ENCODE peak calls at places on chromosome 1, in seven cellular contexts. S is stomach, H is PC-3, O is astrocyte of the spinal cord, X is Panc1, A is astrocyte, L is heart right ventricle. M is an unnamed sample.

GRCh38 chr1:9652379-9653194 is 1.1 kb downstream of the PIK3CD start:
- DNase-seq in S (peak; percentile 31), H (no peak), O (no peak), X (no peak), A (no peak), L (no peak), M (no peak)

GRCh38 chr1:5903031-5903430 is 89.2 kb downstream of the NPHP4 start:
- DNase-seq in S (no peak), H (no peak), O (no peak), X (no peak), A (no peak), L (no peak), M (no peak)

GRCh38 chr1:78339490-78339889 is 151.3 kb upstream of the PTGFR start:
- DNase-seq in S (no peak), H (peak; percentile 81), O (peak; percentile 59), X (peak; percentile 39), A (peak; percentile 78), L (no peak), M (no peak)

GRCh38 chr1:203592156-203592555 is 34.5 kb upstream of the ATP2B4 start:
- DNase-seq in S (no peak), H (no peak), O (no peak), X (no peak), A (peak; percentile 30), L (no peak), M (no peak)

GRCh38 chr1:26887125-26887524 is 3.0 kb downstream of the GPN2 start:
- DNase-seq in S (no peak), H (peak; percentile 66), O (peak; percentile 47), X (no peak), A (peak; percentile 18), L (no peak), M (no peak)

GRCh38 chr1:182974792-182975191 is 21.8 kb upstream of the SHCBP1L start:
- DNase-seq in S (no peak), H (no peak), O (no peak), X (no peak), A (no peak), L (no peak), M (no peak)

GRCh38 chr1:37692834-37693175 is 489 bp downstream of the CDCA8 start:
- DNase-seq in S (no peak), H (no peak), O (no peak), X (no peak), A (no peak), L (peak; percentile 8), M (no peak)

GRCh38 chr1:71577451-71578131 is 496.8 kb upstream of the ZRANB2 start:
- DNase-seq in S (no peak), H (no peak), O (no peak), X (no peak), A (no peak), L (no peak), M (no peak)

GRCh38 chr1:226452981-226453380 is 45.1 kb upstream of the PARP1 start:
- DNase-seq in S (no peak), H (no peak), O (no peak), X (no peak), A (no peak), L (no peak), M (no peak)

GRCh38 chr1:207314836-207315235 is 6.6 kb upstream of the CD55 start:
- DNase-seq in S (no peak), H (no peak), O (no peak), X (no peak), A (no peak), L (no peak), M (no peak)

GRCh38 chr1:9842781-9843575 is 19.2 kb upstream of the CLSTN1 start:
- DNase-seq in S (peak; percentile 45), H (peak; percentile 74), O (peak; percentile 13), X (no peak), A (no peak), L (no peak), M (no peak)

GRCh38 chr1:154884868-154885706 is 15.0 kb upstream of the KCNN3 start:
- DNase-seq in S (no peak), H (no peak), O (no peak), X (no peak), A (no peak), L (no peak), M (no peak)

GRCh38 chr1:37605061-37605650 is 9.4 kb upstream of the GNL2 start:
- DNase-seq in S (no peak), H (no peak), O (no peak), X (no peak), A (no peak), L (no peak), M (no peak)

GRCh38 chr1:4830756-4831155 is 176.3 kb downstream of the AJAP1 start:
- DNase-seq in S (no peak), H (no peak), O (no peak), X (no peak), A (no peak), L (no peak), M (no peak)

GRCh38 chr1:96361961-96362360 is 359.6 kb upstream of the PTBP2 start:
- DNase-seq in S (no peak), H (no peak), O (peak; percentile 29), X (no peak), A (no peak), L (no peak), M (no peak)

GRCh38 chr1:162302246-162302645 is 74.4 kb downstream of the SPATA46 start:
- DNase-seq in S (no peak), H (no peak), O (no peak), X (no peak), A (no peak), L (no peak), M (no peak)

GRCh38 chr1:1461721-1462317 is 9.7 kb upstream of the ATAD3B start:
- DNase-seq in S (no peak), H (peak; percentile 37), O (no peak), X (no peak), A (no peak), L (no peak), M (no peak)
- TF ChIP-seq CTCF in S (no peak), H (no peak), O (no peak), X (no peak), A (no peak), L (no peak), M (no peak)

GRCh38 chr1:45038661-45039364 is 26.8 kb downstream of the UROD start:
- DNase-seq in S (no peak), H (no peak), O (no peak), X (no peak), A (no peak), L (no peak), M (no peak)
- TF ChIP-seq CTCF in S (no peak), H (no peak), O (no peak), X (no peak), A (no peak), L (no peak), M (no peak)

GRCh38 chr1:179016694-179017382 is 8.9 kb upstream of the FAM20B start:
- DNase-seq in S (peak; percentile 94), H (peak; percentile 93), O (peak; percentile 94), X (no peak), A (peak; percentile 90), L (peak; percentile 81), M (peak; percentile 71)

GRCh38 chr1:179012033-179012432 is 13.7 kb upstream of the FAM20B start:
- DNase-seq in S (no peak), H (no peak), O (no peak), X (no peak), A (no peak), L (no peak), M (no peak)

GRCh38 chr1:179014123-179014522 is 11.6 kb upstream of the FAM20B start:
- DNase-seq in S (no peak), H (no peak), O (no peak), X (no peak), A (no peak), L (no peak), M (no peak)

GRCh38 chr1:179017383-179018326 is 8.0 kb upstream of the FAM20B start:
- DNase-seq in S (no peak), H (peak; percentile 45), O (no peak), X (no peak), A (no peak), L (no peak), M (no peak)

DNA sequence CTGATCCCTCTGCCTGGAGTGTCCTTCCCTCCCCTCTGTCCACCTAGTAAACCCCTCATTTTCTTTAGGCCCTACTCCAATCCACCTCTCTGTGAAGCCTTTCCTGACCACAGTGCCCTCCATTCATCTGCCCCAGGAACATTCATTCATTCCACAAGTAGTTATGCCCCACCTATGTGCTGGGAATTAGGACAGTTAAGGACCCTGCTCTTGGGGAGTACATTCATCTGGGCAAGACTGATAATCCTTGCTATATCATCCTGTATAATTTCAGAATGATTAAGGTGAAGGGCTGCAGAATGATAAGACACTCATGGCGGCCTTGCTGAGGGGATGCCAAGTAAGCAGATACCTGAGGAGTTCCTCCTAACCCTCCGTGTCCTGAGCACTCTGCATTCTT is 10.3 kb upstream of the FAM20B start:
- DNase-seq in S (no peak), H (no peak), O (no peak), X (no peak), A (no peak), L (no peak), M (no peak)
- TF ChIP-seq CTCF in S (no peak), H (no peak), O (no peak), X (no peak), A (no peak), L (no peak), M (no peak)

GRCh38 chr1:160716013-160716412 is 4.4 kb upstream of the CD48 start:
- DNase-seq in S (no peak), H (no peak), O (no peak), X (no peak), A (no peak), L (no peak), M (no peak)

GRCh38 chr1:160720366-160720765 is 8.7 kb upstream of the CD48 start:
- DNase-seq in S (no peak), H (no peak), O (no peak), X (no peak), A (no peak), L (no peak), M (no peak)

GRCh38 chr1:160722726-160723125 is 11.1 kb upstream of the CD48 start:
- DNase-seq in S (no peak), H (no peak), O (no peak), X (no peak), A (no peak), L (no peak), M (no peak)

GRCh38 chr1:160711528-160712311 is at the start of gene CD48:
- DNase-seq in S (no peak), H (no peak), O (no peak), X (no peak), A (no peak), L (no peak), M (no peak)

GRCh38 chr1:160717284-160717683 is 5.7 kb upstream of the CD48 start:
- DNase-seq in S (no peak), H (no peak), O (no peak), X (no peak), A (no peak), L (no peak), M (no peak)
- TF ChIP-seq CTCF in S (no peak), H (no peak), O (no peak), X (no peak), A (no peak), L (no peak), M (no peak)

GRCh38 chr1:228455715-228456114 is 31.5 kb upstream of the RNF187 start:
- DNase-seq in S (no peak), H (peak; percentile 42), O (no peak), X (no peak), A (no peak), L (no peak), M (no peak)
- TF ChIP-seq CTCF in S (no peak), H (peak; percentile 62), O (peak; percentile 45), X (no peak), A (no peak), L (no peak), M (no peak)